ENCODE peak calls at places on chromosomes 5 and 9, in nine cellular contexts. O is H9; J is mucosa of gallbladder; Q is stimulated activated CD4-positive, alpha-beta T cell treated with anti-CD3 and anti-CD28 coated beads, Interleukin-2, amount 100 ng/mL, for 48 hours; V is NAMALWA; Y is COR-L47; D is choroid plexus epithelial cell; F is WTC11; P is hypothalamus. T is an unnamed sample.

GRCh38 chr9:74496819-74497749 is at the start of gene RORB:
- DNase-seq in O (peak; percentile 90), J (peak; percentile 64), Q (peak; percentile 24), V (peak; percentile 32), Y (peak; percentile 52), D (peak; percentile 71), F (peak; percentile 86), P (peak; percentile 84), T (no peak)

GRCh38 chr9:122364783-122365150 is 6.1 kb upstream of the PTGS1 start:
- DNase-seq in O (no peak), J (no peak), Q (no peak), V (no peak), Y (no peak), D (no peak), F (no peak), P (no peak), T (no peak)

GRCh38 chr5:169695919-169696490 is 58.9 kb downstream of the DOCK2 start:
- DNase-seq in O (no peak), J (no peak), Q (no peak), V (no peak), Y (no peak), D (peak; percentile 98), F (no peak), P (no peak), T (no peak)

GRCh38 chr5:34544403-34544802 is 111.7 kb upstream of the RAI14 start:
- DNase-seq in O (no peak), J (no peak), Q (no peak), V (no peak), Y (no peak), D (no peak), F (no peak), P (no peak), T (no peak)

GRCh38 chr5:154740957-154741356 is 14.2 kb upstream of the LARP1 start:
- DNase-seq in O (no peak), J (no peak), Q (no peak), V (no peak), Y (no peak), D (peak; percentile 46), F (no peak), P (peak; percentile 28), T (no peak)

GRCh38 chr5:1331861-1332405 is 13.0 kb downstream of the CLPTM1L start:
- DNase-seq in O (no peak), J (no peak), Q (no peak), V (peak; percentile 46), Y (no peak), D (no peak), F (no peak), P (no peak), T (no peak)

GRCh38 chr5:148829734-148830133 is 3.3 kb downstream of the ADRB2 start:
- DNase-seq in O (no peak), J (no peak), Q (no peak), V (no peak), Y (no peak), D (no peak), F (no peak), P (no peak), T (no peak)

GRCh38 chr9:75088646-75089368 is 493 bp downstream of the OSTF1 start:
- DNase-seq in O (peak; percentile 39), J (peak; percentile 48), Q (peak; percentile 3), V (peak; percentile 76), Y (peak; percentile 64), D (peak; percentile 56), F (peak; percentile 26), P (peak; percentile 79), T (no peak)

GRCh38 chr5:78362220-78362619 is 1.8 kb downstream of the SCAMP1 start:
- DNase-seq in O (no peak), J (no peak), Q (no peak), V (peak; percentile 16), Y (no peak), D (no peak), F (no peak), P (no peak), T (no peak)

GRCh38 chr5:10536511-10536910 is 27.4 kb upstream of the ANKRD33B start:
- DNase-seq in O (no peak), J (no peak), Q (no peak), V (peak; percentile 38), Y (no peak), D (no peak), F (no peak), P (no peak), T (no peak)

GRCh38 chr5:151684690-151685361 is 1.9 kb downstream of the SPARC start:
- DNase-seq in O (peak; percentile 91), J (peak; percentile 58), Q (no peak), V (no peak), Y (no peak), D (peak; percentile 98), F (peak; percentile 58), P (peak; percentile 34), T (peak; percentile 91)

GRCh38 chr5:106415541-106415940 is 1255.2 kb downstream of the EFNA5 start:
- DNase-seq in O (no peak), J (no peak), Q (no peak), V (no peak), Y (no peak), D (peak; percentile 97), F (no peak), P (no peak), T (no peak)

GRCh38 chr5:125976421-125977060 is 446.7 kb upstream of the GRAMD2B start:
- DNase-seq in O (no peak), J (no peak), Q (no peak), V (no peak), Y (no peak), D (no peak), F (no peak), P (no peak), T (no peak)

GRCh38 chr9:38048319-38048969 is 20.6 kb downstream of the SHB start:
- DNase-seq in O (no peak), J (no peak), Q (no peak), V (no peak), Y (no peak), D (peak; percentile 80), F (no peak), P (no peak), T (no peak)

GRCh38 chr5:173953528-173954090 is 35.4 kb upstream of the C5orf47 start:
- DNase-seq in O (no peak), J (no peak), Q (no peak), V (no peak), Y (no peak), D (peak; percentile 68), F (no peak), P (no peak), T (no peak)

GRCh38 chr5:170648546-170648945 is 135.0 kb upstream of the GABRP start:
- DNase-seq in O (no peak), J (no peak), Q (no peak), V (no peak), Y (no peak), D (peak; percentile 70), F (no peak), P (no peak), T (no peak)

GRCh38 chr5:1330146-1330846 is 14.6 kb downstream of the CLPTM1L start:
- DNase-seq in O (no peak), J (peak; percentile 51), Q (no peak), V (no peak), Y (no peak), D (no peak), F (no peak), P (no peak), T (no peak)

GRCh38 chr5:10648806-10649517 is 85.1 kb downstream of the ANKRD33B start:
- DNase-seq in O (peak; percentile 49), J (no peak), Q (no peak), V (no peak), Y (no peak), D (no peak), F (no peak), P (no peak), T (no peak)

GRCh38 chr5:170907758-170908157 is 45.9 kb downstream of the RANBP17 start:
- DNase-seq in O (no peak), J (no peak), Q (no peak), V (peak; percentile 5), Y (no peak), D (peak; percentile 71), F (no peak), P (no peak), T (no peak)

GRCh38 chr5:53246042-53246836 is 136.7 kb upstream of the MOCS2 start:
- DNase-seq in O (no peak), J (no peak), Q (no peak), V (peak; percentile 11), Y (no peak), D (peak; percentile 89), F (no peak), P (no peak), T (no peak)

GRCh38 chr5:55857247-55857640 is 6.1 kb downstream of the IL31RA start:
- DNase-seq in O (no peak), J (no peak), Q (no peak), V (no peak), Y (no peak), D (peak; percentile 44), F (no peak), P (no peak), T (no peak)

GRCh38 chr5:6468104-6468503 is 19.4 kb downstream of the UBE2QL1 start:
- DNase-seq in O (no peak), J (no peak), Q (no peak), V (no peak), Y (no peak), D (no peak), F (no peak), P (no peak), T (no peak)

GRCh38 chr9:69931340-69931739 is 110.7 kb downstream of the CFAP95 start:
- DNase-seq in O (peak; percentile 32), J (no peak), Q (no peak), V (peak; percentile 13), Y (no peak), D (peak; percentile 41), F (no peak), P (no peak), T (no peak)

GRCh38 chr5:149227168-149227826 is 44.4 kb upstream of the AFAP1L1 start:
- DNase-seq in O (no peak), J (no peak), Q (no peak), V (no peak), Y (no peak), D (peak; percentile 52), F (no peak), P (no peak), T (no peak)

GRCh38 chr9:22416692-22417060 is 29.9 kb upstream of the DMRTA1 start:
- DNase-seq in O (no peak), J (no peak), Q (no peak), V (no peak), Y (no peak), D (peak; percentile 39), F (no peak), P (no peak), T (no peak)

GRCh38 chr5:50715001-50715400 is 48.6 kb downstream of the PARP8 start:
- DNase-seq in O (no peak), J (no peak), Q (no peak), V (no peak), Y (no peak), D (no peak), F (no peak), P (no peak), T (no peak)

GRCh38 chr5:55480781-55481180 is 54.0 kb downstream of the PLPP1 start:
- DNase-seq in O (no peak), J (no peak), Q (no peak), V (no peak), Y (no peak), D (peak; percentile 39), F (no peak), P (no peak), T (no peak)

GRCh38 chr5:151234476-151235238 is 10.8 kb upstream of the CCDC69 start:
- DNase-seq in O (no peak), J (peak; percentile 45), Q (no peak), V (peak; percentile 74), Y (no peak), D (peak; percentile 94), F (no peak), P (no peak), T (no peak)

GRCh38 chr5:180463216-180463900 is 30.8 kb upstream of the CNOT6 start:
- DNase-seq in O (no peak), J (no peak), Q (no peak), V (no peak), Y (no peak), D (no peak), F (no peak), P (no peak), T (no peak)

GRCh38 chr5:94385767-94386166 is 232.6 kb downstream of the KIAA0825 start:
- DNase-seq in O (no peak), J (no peak), Q (no peak), V (no peak), Y (no peak), D (no peak), F (no peak), P (no peak), T (no peak)

GRCh38 chr9:112380102-112380581 is at the start of gene HSDL2:
- DNase-seq in O (no peak), J (no peak), Q (no peak), V (peak; percentile 38), Y (no peak), D (peak; percentile 37), F (no peak), P (no peak), T (no peak)

T was measured in iPS DF 19.7.